ENCODE peak calls at places on chromosomes 16 and 17, in nine cellular contexts. T is ovary; H is T follicular helper cell; V is cardiac muscle cell; I is activated CD4-positive, alpha-beta T cell treated with anti-CD3 and anti-CD28 coated beads for 36 hours; D is NCI-H2171; C is activated CD8-positive, alpha-beta T cell treated with anti-CD3 and anti-CD28 coated beads for 36 hours; S is NCI-H1436; X is AG10803. U is an unnamed sample.

GRCh38 chr16:56625140-56625942 is at the start of gene MT1E:
- DNase-seq in T (peak), H (no peak), V (peak), I (peak), D (no peak), C (peak), S (no peak), X (peak), U (no peak)

GRCh38 chr17:1000597-1001490 is 3.9 kb downstream of the TIMM22 start:
- DNase-seq in T (no peak), H (no peak), V (peak), I (no peak), D (peak), C (no peak), S (no peak), X (peak), U (no peak)

GRCh38 chr17:1716912-1717695 is 6.9 kb upstream of the TLCD2 start:
- DNase-seq in T (peak), H (peak), V (peak), I (peak), D (peak), C (peak), S (peak), X (peak), U (peak)

GRCh38 chr16:52861614-52862022 is 191.1 kb downstream of the CHD9NB start:
- DNase-seq in T (no peak), H (no peak), V (peak), I (no peak), D (peak), C (no peak), S (peak), X (no peak), U (no peak)

GRCh38 chr16:24075929-24076716 is 180.0 kb upstream of the CACNG3 start:
- DNase-seq in T (no peak), H (no peak), V (no peak), I (peak), D (no peak), C (peak), S (peak), X (no peak), U (no peak)

GRCh38 chr17:76994237-76994637 is 126.0 kb downstream of the MGAT5B start:
- DNase-seq in T (no peak), H (no peak), V (no peak), I (no peak), D (no peak), C (no peak), S (no peak), X (no peak), U (no peak)

GRCh38 chr16:66473654-66474519 is 46.8 kb downstream of the BEAN1 start:
- DNase-seq in T (no peak), H (no peak), V (no peak), I (no peak), D (no peak), C (no peak), S (no peak), X (no peak), U (no peak)

GRCh38 chr17:76713765-76714164 is 3.0 kb upstream of the MXRA7 start:
- DNase-seq in T (no peak), H (no peak), V (no peak), I (no peak), D (no peak), C (no peak), S (no peak), X (no peak), U (no peak)

GRCh38 chr16:66337434-66338188 is 28.9 kb upstream of the CDH5 start:
- DNase-seq in T (no peak), H (no peak), V (no peak), I (no peak), D (no peak), C (no peak), S (no peak), X (no peak), U (no peak)

GRCh38 chr17:31492880-31493655 is 101.6 kb downstream of the RAB11FIP4 start:
- DNase-seq in T (no peak), H (peak), V (no peak), I (peak), D (no peak), C (peak), S (no peak), X (no peak), U (peak)

GRCh38 chr17:34645636-34646035 is 66.3 kb downstream of the TMEM132E start:
- DNase-seq in T (no peak), H (no peak), V (peak), I (no peak), D (peak), C (no peak), S (peak), X (no peak), U (no peak)

GRCh38 chr17:4509402-4509801 is 10.7 kb downstream of the SPNS2 start:
- DNase-seq in T (no peak), H (no peak), V (no peak), I (peak), D (no peak), C (peak), S (no peak), X (no peak), U (no peak)

GRCh38 chr17:82216301-82217119 is 3.9 kb upstream of the CCDC57 start:
- DNase-seq in T (no peak), H (no peak), V (peak), I (peak), D (no peak), C (peak), S (no peak), X (peak), U (no peak)

GRCh38 chr16:82855471-82855870 is 228.7 kb downstream of the CDH13 start:
- DNase-seq in T (no peak), H (no peak), V (no peak), I (no peak), D (no peak), C (no peak), S (no peak), X (peak), U (no peak)